ENCODE peak calls at places on chromosomes 16 and 17, in five cellular contexts. P is stimulated activated CD4-positive, alpha-beta T cell treated with anti-CD3 and anti-CD28 coated beads, Interleukin-1b, Interleukin-23, amount 100 ng/mL, for 24 hours; M is T-helper 9 cell; O is tibial nerve; S is sciatic nerve. J is an unnamed sample.

GRCh38 chr16:4586297-4586696 is 28.4 kb downstream of the UBALD1 start:
- DNase-seq in P (no peak), M (no peak), O (no peak), S (no peak), J (no peak)

GRCh38 chr16:55494994-55495421 is 13.9 kb upstream of the LPCAT2 start:
- DNase-seq in P (no peak), M (no peak), O (no peak), S (peak; percentile 72), J (no peak)

GRCh38 chr16:4610011-4611005 is 4.4 kb downstream of the UBALD1 start:
- DNase-seq in P (no peak), M (no peak), O (no peak), S (no peak), J (no peak)

GRCh38 chr17:77107506-77108433 is 33.0 kb upstream of the SEC14L1 start:
- DNase-seq in P (no peak), M (no peak), O (no peak), S (no peak), J (no peak)

GRCh38 chr17:71869833-71870545 is 250.8 kb upstream of the SOX9 start:
- DNase-seq in P (no peak), M (no peak), O (no peak), S (no peak), J (no peak)

GRCh38 chr17:42679001-42679491 is 2.3 kb upstream of the PLEKHH3 start:
- DNase-seq in P (no peak), M (no peak), O (no peak), S (no peak), J (peak; percentile 54)

GRCh38 chr16:82197540-82198240 is 27.7 kb upstream of the MPHOSPH6 start:
- DNase-seq in P (no peak), M (no peak), O (no peak), S (no peak), J (no peak)

GRCh38 chr16:424623-425081 is 797 bp upstream of the RAB11FIP3 start:
- DNase-seq in P (no peak), M (no peak), O (no peak), S (no peak), J (no peak)

GRCh38 chr16:11232852-11233726 is 22.9 kb downstream of the SOCS1 start:
- DNase-seq in P (peak; percentile 63), M (peak; percentile 70), O (no peak), S (no peak), J (no peak)

GRCh38 chr17:36590082-36590481 is 1.6 kb upstream of the DHRS11 start:
- DNase-seq in P (no peak), M (no peak), O (no peak), S (no peak), J (no peak)

GRCh38 chr17:28624148-28624547 is 10.2 kb upstream of the RSKR start:
- DNase-seq in P (no peak), M (no peak), O (no peak), S (no peak), J (no peak)

GRCh38 chr16:80948886-80949502 is 57.7 kb downstream of the CMC2 start:
- DNase-seq in P (no peak), M (no peak), O (no peak), S (no peak), J (peak; percentile 41)

GRCh38 chr17:42342242-42343008 is 45.8 kb downstream of the STAT3 start:
- DNase-seq in P (no peak), M (no peak), O (no peak), S (no peak), J (no peak)

GRCh38 chr16:30715777-30716445 is 16.9 kb downstream of the SRCAP start:
- DNase-seq in P (no peak), M (peak; percentile 12), O (no peak), S (no peak), J (no peak)

GRCh38 chr16:71645450-71645849 is 19.5 kb downstream of the MARVELD3 start:
- DNase-seq in P (no peak), M (no peak), O (no peak), S (no peak), J (peak; percentile 24)

GRCh38 chr17:41972571-41973411 is 6.2 kb downstream of the CNP start:
- DNase-seq in P (no peak), M (no peak), O (no peak), S (no peak), J (peak; percentile 51)

GRCh38 chr17:40485851-40486512 is 15.4 kb downstream of the TNS4 start:
- DNase-seq in P (no peak), M (no peak), O (peak; percentile 53), S (peak; percentile 75), J (no peak)

GRCh38 chr17:82200743-82201497 is 11.7 kb downstream of the CCDC57 start:
- DNase-seq in P (no peak), M (peak; percentile 64), O (no peak), S (no peak), J (no peak)

GRCh38 chr16:29023279-29024278 is 38.7 kb downstream of the LAT start:
- DNase-seq in P (no peak), M (no peak), O (no peak), S (no peak), J (no peak)

GRCh38 chr16:89827383-89828198 is 684 bp upstream of the SPIRE2 start:
- DNase-seq in P (no peak), M (no peak), O (no peak), S (no peak), J (peak; percentile 65)

GRCh38 chr17:48175692-48176450 is 68.3 kb downstream of the SNX11 start:
- DNase-seq in P (no peak), M (no peak), O (no peak), S (no peak), J (no peak)

GRCh38 chr16:55944377-55944802 is 69.2 kb upstream of the CES5A start:
- DNase-seq in P (peak; percentile 34), M (peak; percentile 35), O (peak; percentile 52), S (peak; percentile 85), J (peak; percentile 28)

J was measured in SHP77.